ENCODE peak calls at places on chromosomes 2 and 18, in six cellular contexts. R is effector memory CD8-positive, alpha-beta T cell; S is caudate nucleus; C is activated naive CD4-positive, alpha-beta T cell; V is iPS DF 19.7; H is NCI-H446 treated with DMSO at 0.1 percent for 48 hours. U is an unnamed sample.

GRCh38 chr18:78973357-78974083 is 6.1 kb upstream of the SALL3 start:
- DNase-seq in C (no peak), S (no peak), R (no peak), H (no peak), V (no peak), U (no peak)

GRCh38 chr2:45275806-45276205 is 266.6 kb upstream of the SIX2 start:
- DNase-seq in S (no peak), R (no peak), H (no peak), V (no peak), C (no peak), U (no peak)

GRCh38 chr2:128178144-128178649 is 87.2 kb downstream of the UGGT1 start:
- DNase-seq in V (no peak), S (no peak), C (no peak), R (no peak), H (no peak), U (no peak)

GRCh38 chr2:193463016-193463415 is 1268.3 kb upstream of the TMEFF2 start:
- DNase-seq in R (no peak), V (no peak), C (no peak), S (no peak), H (no peak), U (no peak)

GRCh38 chr2:64327510-64328414 is 126.2 kb upstream of the LGALSL start:
- DNase-seq in V (no peak), C (peak), H (no peak), R (no peak), S (peak), U (peak)

GRCh38 chr2:208358758-208359631 is 47.6 kb upstream of the PTH2R start:
- DNase-seq in C (no peak), S (no peak), H (no peak), V (no peak), R (no peak), U (no peak)

GRCh38 chr2:61338447-61338846 is 132.4 kb downstream of the USP34 start:
- DNase-seq in R (no peak), S (no peak), H (no peak), V (no peak), C (no peak), U (no peak)

GRCh38 chr18:30455741-30456140 is 586.8 kb downstream of the DSC3 start:
- DNase-seq in C (no peak), R (no peak), H (no peak), V (no peak), S (no peak), U (no peak)

GRCh38 chr2:37555457-37555856 is 116.0 kb downstream of the CDC42EP3 start:
- DNase-seq in C (no peak), R (peak), S (no peak), H (no peak), V (no peak), U (peak)

GRCh38 chr2:84302513-84303412 is 156.3 kb downstream of the SUCLG1 start:
- DNase-seq in R (peak), H (peak), V (no peak), C (no peak), S (no peak), U (peak)

GRCh38 chr2:121565389-121566250 is 34.9 kb downstream of the RNU4ATAC start:
- DNase-seq in S (no peak), H (peak), C (no peak), R (no peak), V (no peak), U (no peak)

GRCh38 chr18:25743661-25744151 is 346.7 kb downstream of the SS18 start:
- DNase-seq in V (peak), S (no peak), C (no peak), H (no peak), R (no peak), U (no peak)

GRCh38 chr18:69205925-69206324 is 194.8 kb upstream of the DOK6 start:
- DNase-seq in S (no peak), C (no peak), V (no peak), R (no peak), H (no peak), U (no peak)

GRCh38 chr2:128317186-128317897 is 1.3 kb downstream of the HS6ST1 start:
- DNase-seq in C (no peak), R (no peak), S (no peak), H (no peak), V (no peak), U (peak)

GRCh38 chr2:217775920-217776503 is 226.8 kb downstream of the TNS1 start:
- DNase-seq in C (no peak), R (no peak), S (no peak), H (no peak), V (no peak), U (no peak)

GRCh38 chr2:197647961-197648690 is 27.3 kb downstream of the RFTN2 start:
- DNase-seq in R (no peak), S (no peak), V (no peak), H (no peak), C (no peak), U (no peak)

GRCh38 chr18:45662468-45662867 is 47.2 kb downstream of the SLC14A2 start:
- DNase-seq in R (no peak), V (no peak), C (no peak), S (no peak), H (no peak), U (no peak)

GRCh38 chr2:217035967-217036366 is 176.1 kb upstream of the TNP1 start:
- DNase-seq in V (no peak), S (no peak), R (no peak), H (no peak), C (no peak), U (no peak)

GRCh38 chr2:67716895-67717294 is 319.8 kb downstream of the ETAA1 start:
- DNase-seq in R (no peak), C (no peak), V (no peak), S (no peak), H (no peak), U (no peak)

GRCh38 chr2:241465543-241465942 is 42.8 kb downstream of the STK25 start:
- DNase-seq in H (no peak), C (no peak), V (no peak), S (no peak), R (no peak), U (no peak)

GRCh38 chr2:222305510-222306392 is 7.0 kb upstream of the PAX3 start:
- DNase-seq in C (no peak), H (no peak), R (no peak), S (no peak), V (no peak), U (no peak)

GRCh38 chr2:152730591-152731333 is 12.3 kb downstream of the ARL6IP6 start:
- DNase-seq in R (peak), H (no peak), C (no peak), V (no peak), S (no peak), U (peak)

GRCh38 chr2:42510191-42510929 is 16.6 kb upstream of the KCNG3 start:
- DNase-seq in H (no peak), R (no peak), C (no peak), V (no peak), S (no peak), U (no peak)

GRCh38 chr2:33354981-33355380 is 121.5 kb upstream of the RASGRP3 start:
- DNase-seq in R (no peak), S (no peak), V (no peak), H (no peak), C (no peak), U (no peak)

GRCh38 chr2:98504386-98505109 is 59.9 kb downstream of the INPP4A start:
- DNase-seq in H (no peak), C (no peak), S (no peak), R (no peak), V (no peak), U (no peak)

GRCh38 chr2:227780981-227781630 is 32.5 kb upstream of the CCL20 start:
- DNase-seq in H (no peak), R (no peak), S (no peak), C (no peak), V (no peak), U (no peak)

GRCh38 chr2:16664809-16665745 is 557 bp downstream of the CYRIA start:
- DNase-seq in R (no peak), H (no peak), C (no peak), V (no peak), S (peak), U (no peak)

GRCh38 chr2:105144941-105145300 is 96.6 kb upstream of the GPR45 start:
- DNase-seq in S (no peak), V (no peak), H (no peak), R (no peak), C (no peak), U (no peak)